ENCODE peak calls at places on chromosomes 4 and X, in seven cellular contexts. One of them, this sample, is unnamed.

GRCh38 chr4:15198070-15198727 is 195.9 kb downstream of the CPEB2 start:
- DNase-seq in H7: peak; percentile 33
- DNase-seq in neural progenitor cell: no peak
- DNase-seq in NCI-H460: no peak
- DNase-seq in NB4: no peak
- DNase-seq in fibroblast of lung: peak; percentile 32
- DNase-seq in dorsolateral prefrontal cortex: no peak
- DNase-seq in this sample: no peak

GRCh38 chrX:75963774-75964173 is 178.7 kb upstream of the MAGEE2 start:
- DNase-seq in NB4: no peak
- DNase-seq in fibroblast of lung: no peak
- DNase-seq in NCI-H460: no peak
- DNase-seq in neural progenitor cell: no peak
- DNase-seq in H7: no peak
- DNase-seq in dorsolateral prefrontal cortex: no peak
- DNase-seq in this sample: no peak

GRCh38 chr4:105147226-105148151 is 813 bp downstream of the TET2 start:
- DNase-seq in fibroblast of lung: peak; percentile 69
- DNase-seq in NB4: peak; percentile 65
- DNase-seq in neural progenitor cell: peak; percentile 58
- DNase-seq in NCI-H460: no peak
- DNase-seq in H7: peak; percentile 61
- DNase-seq in dorsolateral prefrontal cortex: no peak
- DNase-seq in this sample: peak; percentile 40

GRCh38 chr4:81580346-81581013 is 108.8 kb upstream of the RASGEF1B start:
- DNase-seq in H7: no peak
- DNase-seq in dorsolateral prefrontal cortex: no peak
- DNase-seq in neural progenitor cell: no peak
- DNase-seq in NB4: no peak
- DNase-seq in fibroblast of lung: no peak
- DNase-seq in NCI-H460: no peak
- DNase-seq in this sample: no peak

GRCh38 chr4:866761-867390 is 40.9 kb upstream of the CPLX1 start:
- DNase-seq in NCI-H460: peak; percentile 17
- DNase-seq in dorsolateral prefrontal cortex: peak; percentile 68
- DNase-seq in neural progenitor cell: no peak
- DNase-seq in fibroblast of lung: peak; percentile 3
- DNase-seq in NB4: no peak
- DNase-seq in H7: no peak
- DNase-seq in this sample: peak; percentile 46

GRCh38 chr4:38583102-38583501 is 80.9 kb upstream of the KLF3 start:
- DNase-seq in NB4: no peak
- DNase-seq in fibroblast of lung: no peak
- DNase-seq in dorsolateral prefrontal cortex: no peak
- DNase-seq in neural progenitor cell: no peak
- DNase-seq in NCI-H460: no peak
- DNase-seq in H7: no peak
- DNase-seq in this sample: no peak

GRCh38 chrX:137194164-137194563 is 160.4 kb upstream of the GPR101 start:
- DNase-seq in NCI-H460: peak; percentile 26
- DNase-seq in dorsolateral prefrontal cortex: no peak
- DNase-seq in NB4: peak; percentile 55
- DNase-seq in neural progenitor cell: peak; percentile 56
- DNase-seq in fibroblast of lung: peak; percentile 27
- DNase-seq in H7: peak; percentile 19
- DNase-seq in this sample: no peak

GRCh38 chr4:168710353-168710946 is 213.6 kb downstream of the PALLD start:
- DNase-seq in neural progenitor cell: peak; percentile 51
- DNase-seq in dorsolateral prefrontal cortex: no peak
- DNase-seq in NCI-H460: no peak
- DNase-seq in H7: peak; percentile 58
- DNase-seq in NB4: peak; percentile 44
- DNase-seq in fibroblast of lung: peak; percentile 89
- DNase-seq in this sample: no peak

GRCh38 chr4:64340243-64341110 is 68.8 kb downstream of the TECRL start:
- DNase-seq in H7: no peak
- DNase-seq in dorsolateral prefrontal cortex: no peak
- DNase-seq in NCI-H460: no peak
- DNase-seq in fibroblast of lung: no peak
- DNase-seq in NB4: no peak
- DNase-seq in neural progenitor cell: no peak
- DNase-seq in this sample: no peak

GRCh38 chr4:125801373-125801772 is 486.6 kb downstream of the FAT4 start:
- DNase-seq in dorsolateral prefrontal cortex: no peak
- DNase-seq in NB4: no peak
- DNase-seq in neural progenitor cell: no peak
- DNase-seq in NCI-H460: no peak
- DNase-seq in fibroblast of lung: peak; percentile 12
- DNase-seq in H7: no peak
- DNase-seq in this sample: no peak

GRCh38 chr4:48127231-48127881 is 6.7 kb downstream of the TXK start:
- DNase-seq in neural progenitor cell: peak; percentile 29
- DNase-seq in NB4: no peak
- DNase-seq in dorsolateral prefrontal cortex: no peak
- DNase-seq in fibroblast of lung: no peak
- DNase-seq in NCI-H460: no peak
- DNase-seq in H7: peak; percentile 10
- DNase-seq in this sample: no peak

GRCh38 chr4:29970626-29971025 is 749.5 kb upstream of the PCDH7 start:
- DNase-seq in NB4: peak; percentile 36
- DNase-seq in fibroblast of lung: peak; percentile 18
- DNase-seq in NCI-H460: peak; percentile 1
- DNase-seq in neural progenitor cell: peak; percentile 43
- DNase-seq in H7: peak; percentile 7
- DNase-seq in dorsolateral prefrontal cortex: no peak
- DNase-seq in this sample: no peak

GRCh38 chr4:109699553-109700225 is 3.6 kb downstream of the CASP6 start:
- DNase-seq in H7: no peak
- DNase-seq in fibroblast of lung: no peak
- DNase-seq in dorsolateral prefrontal cortex: no peak
- DNase-seq in NB4: no peak
- DNase-seq in NCI-H460: no peak
- DNase-seq in neural progenitor cell: no peak
- DNase-seq in this sample: no peak

GRCh38 chrX:13376857-13377441 is 57.1 kb upstream of the ATXN3L start:
- DNase-seq in H7: no peak
- DNase-seq in NB4: peak; percentile 60
- DNase-seq in NCI-H460: no peak
- DNase-seq in fibroblast of lung: peak; percentile 98
- DNase-seq in neural progenitor cell: no peak
- DNase-seq in dorsolateral prefrontal cortex: no peak
- DNase-seq in this sample: no peak

GRCh38 chr4:5971077-5971447 is 47.2 kb downstream of the C4orf50 start:
- DNase-seq in fibroblast of lung: no peak
- DNase-seq in H7: peak; percentile 80
- DNase-seq in NCI-H460: no peak
- DNase-seq in neural progenitor cell: peak; percentile 43
- DNase-seq in NB4: no peak
- DNase-seq in dorsolateral prefrontal cortex: no peak
- DNase-seq in this sample: no peak

GRCh38 chrX:139881572-139881971 is 51.3 kb downstream of the ATP11C start:
- DNase-seq in dorsolateral prefrontal cortex: no peak
- DNase-seq in fibroblast of lung: peak; percentile 59
- DNase-seq in NCI-H460: no peak
- DNase-seq in H7: no peak
- DNase-seq in NB4: no peak
- DNase-seq in neural progenitor cell: no peak
- DNase-seq in this sample: no peak

GRCh38 chr4:148112231-148112982 is 329.8 kb downstream of the NR3C2 start:
- DNase-seq in NB4: no peak
- DNase-seq in dorsolateral prefrontal cortex: no peak
- DNase-seq in NCI-H460: no peak
- DNase-seq in H7: no peak
- DNase-seq in neural progenitor cell: no peak
- DNase-seq in fibroblast of lung: peak; percentile 45
- DNase-seq in this sample: no peak

GRCh38 chr4:25860586-25861421 is 2.0 kb downstream of the SEL1L3 start:
- DNase-seq in NCI-H460: no peak
- DNase-seq in NB4: peak; percentile 84
- DNase-seq in fibroblast of lung: peak; percentile 55
- DNase-seq in neural progenitor cell: no peak
- DNase-seq in dorsolateral prefrontal cortex: no peak
- DNase-seq in H7: no peak
- DNase-seq in this sample: no peak

GRCh38 chrX:34338046-34338445 is 205.9 kb upstream of the FAM47A start:
- DNase-seq in NCI-H460: no peak
- DNase-seq in fibroblast of lung: no peak
- DNase-seq in dorsolateral prefrontal cortex: no peak
- DNase-seq in neural progenitor cell: no peak
- DNase-seq in H7: no peak
- DNase-seq in NB4: no peak
- DNase-seq in this sample: no peak

GRCh38 chr4:12707381-12708175 is 776.6 kb downstream of the RAB28 start:
- DNase-seq in dorsolateral prefrontal cortex: no peak
- DNase-seq in fibroblast of lung: no peak
- DNase-seq in neural progenitor cell: no peak
- DNase-seq in H7: no peak
- DNase-seq in NB4: no peak
- DNase-seq in NCI-H460: no peak
- DNase-seq in this sample: no peak

GRCh38 chr4:163810757-163811156 is 316.3 kb downstream of the TMA16 start:
- DNase-seq in H7: no peak
- DNase-seq in NCI-H460: peak; percentile 28
- DNase-seq in neural progenitor cell: no peak
- DNase-seq in fibroblast of lung: no peak
- DNase-seq in dorsolateral prefrontal cortex: no peak
- DNase-seq in NB4: no peak
- DNase-seq in this sample: no peak

GRCh38 chrX:134658002-134658401 is 269 bp downstream of the PLAC1 start:
- DNase-seq in fibroblast of lung: no peak
- DNase-seq in neural progenitor cell: no peak
- DNase-seq in H7: no peak
- DNase-seq in dorsolateral prefrontal cortex: no peak
- DNase-seq in NCI-H460: no peak
- DNase-seq in NB4: no peak
- DNase-seq in this sample: no peak

GRCh38 chrX:1239681-1240142 is 27.3 kb upstream of the CRLF2 start:
- DNase-seq in H7: no peak
- DNase-seq in NB4: peak; percentile 85
- DNase-seq in NCI-H460: no peak
- DNase-seq in fibroblast of lung: no peak
- DNase-seq in dorsolateral prefrontal cortex: peak; percentile 49
- DNase-seq in neural progenitor cell: no peak
- DNase-seq in this sample: peak; percentile 18